ENCODE peak calls at places on chromosomes 16 and 17, in six cellular contexts. Z is left lung, I is ovary, V is spleen, O is stomach, N is mammary epithelial cell. A is an unnamed sample.
A peak's percentile ranks its signal among the peaks of the same experiment; 100 is the strongest.

GRCh38 chr16:21100447-21100846 is 50.2 kb downstream of the DNAH3 start:
- DNase-seq in Z (no peak), I (no peak), O (no peak), V (no peak), N (peak; percentile 48), A (no peak)

GRCh38 chr17:2687074-2687418 is 24.5 kb downstream of the CLUH start:
- DNase-seq in V (no peak), Z (no peak), O (no peak), N (no peak), I (no peak), A (no peak)

GRCh38 chr16:89669755-89670154 is 12.1 kb downstream of the SPATA33 start:
- DNase-seq in I (no peak), N (no peak), V (no peak), Z (no peak), O (no peak), A (no peak)

GRCh38 chr17:31371511-31372097 is 19.9 kb upstream of the RAB11FIP4 start:
- DNase-seq in N (no peak), O (no peak), V (no peak), Z (no peak), I (no peak), A (no peak)

GRCh38 chr17:66469088-66469442 is 166.7 kb downstream of the PRKCA start:
- DNase-seq in Z (no peak), O (no peak), I (no peak), N (no peak), V (no peak), A (no peak)

GRCh38 chr16:66928702-66929388 is 3.5 kb upstream of the RRAD start:
- DNase-seq in V (no peak), I (peak; percentile 72), Z (no peak), N (peak; percentile 32), O (no peak), A (no peak)

GRCh38 chr17:57080708-57081107 is 4.3 kb upstream of the AKAP1 start:
- DNase-seq in O (no peak), V (no peak), N (peak; percentile 39), I (no peak), Z (no peak), A (no peak)

GRCh38 chr17:28756025-28756804 is 12.4 kb downstream of the TRAF4 start:
- DNase-seq in O (no peak), N (no peak), I (no peak), V (peak; percentile 8), Z (no peak), A (no peak)

GRCh38 chr16:6165330-6165984 is 1067.9 kb upstream of the EEF2KMT start:
- DNase-seq in O (no peak), V (no peak), N (no peak), I (no peak), Z (no peak), A (no peak)

GRCh38 chr16:55623640-55624039 is 32.1 kb upstream of the SLC6A2 start:
- DNase-seq in O (no peak), N (no peak), V (no peak), Z (no peak), I (no peak), A (no peak)

GRCh38 chr17:78537217-78537860 is 39.9 kb downstream of the DNAH17 start:
- DNase-seq in I (no peak), V (peak; percentile 47), O (no peak), N (peak; percentile 79), Z (no peak), A (no peak)

GRCh38 chr16:86293897-86294296 is 216.4 kb upstream of the FOXF1 start:
- DNase-seq in Z (peak; percentile 15), V (no peak), O (no peak), N (no peak), I (no peak), A (no peak)

GRCh38 chr17:67542219-67543114 is 165.4 kb downstream of the PITPNC1 start:
- DNase-seq in O (no peak), I (no peak), V (no peak), N (no peak), Z (no peak), A (no peak)

GRCh38 chr17:63066158-63066808 is 100.2 kb downstream of the TANC2 start:
- DNase-seq in Z (no peak), V (no peak), I (no peak), O (no peak), N (no peak), A (no peak)

GRCh38 chr17:62597920-62598319 is 29.6 kb upstream of the MRC2 start:
- DNase-seq in N (no peak), V (no peak), I (no peak), O (no peak), Z (no peak), A (no peak)

GRCh38 chr16:58000706-58001676 is at the start of gene USB1:
- DNase-seq in I (peak; percentile 92), O (peak; percentile 89), N (peak; percentile 83), V (peak; percentile 98), Z (peak; percentile 90), A (peak; percentile 95)

GRCh38 chr16:84585886-84586285 is 32.0 kb downstream of the COTL1 start:
- DNase-seq in V (no peak), O (no peak), Z (no peak), N (no peak), I (no peak), A (no peak)

GRCh38 chr16:28136751-28137434 is 73.4 kb upstream of the GSG1L start:
- DNase-seq in V (no peak), O (no peak), N (no peak), I (no peak), Z (no peak), A (no peak)

GRCh38 chr16:57185446-57185944 is 344 bp downstream of the PSME3IP1 start:
- DNase-seq in Z (peak; percentile 55), N (peak; percentile 72), O (peak; percentile 53), I (peak; percentile 70), V (peak; percentile 92), A (peak; percentile 74)

GRCh38 chr16:85462405-85463227 is 150.5 kb upstream of the GSE1 start:
- DNase-seq in Z (peak; percentile 72), O (peak; percentile 51), V (no peak), I (peak; percentile 74), N (no peak), A (peak; percentile 73)

GRCh38 chr17:54900457-54901229 is at the start of gene TOM1L1:
- DNase-seq in O (peak; percentile 90), N (peak; percentile 78), Z (peak; percentile 83), I (peak; percentile 63), V (no peak), A (peak; percentile 84)

DNA sequence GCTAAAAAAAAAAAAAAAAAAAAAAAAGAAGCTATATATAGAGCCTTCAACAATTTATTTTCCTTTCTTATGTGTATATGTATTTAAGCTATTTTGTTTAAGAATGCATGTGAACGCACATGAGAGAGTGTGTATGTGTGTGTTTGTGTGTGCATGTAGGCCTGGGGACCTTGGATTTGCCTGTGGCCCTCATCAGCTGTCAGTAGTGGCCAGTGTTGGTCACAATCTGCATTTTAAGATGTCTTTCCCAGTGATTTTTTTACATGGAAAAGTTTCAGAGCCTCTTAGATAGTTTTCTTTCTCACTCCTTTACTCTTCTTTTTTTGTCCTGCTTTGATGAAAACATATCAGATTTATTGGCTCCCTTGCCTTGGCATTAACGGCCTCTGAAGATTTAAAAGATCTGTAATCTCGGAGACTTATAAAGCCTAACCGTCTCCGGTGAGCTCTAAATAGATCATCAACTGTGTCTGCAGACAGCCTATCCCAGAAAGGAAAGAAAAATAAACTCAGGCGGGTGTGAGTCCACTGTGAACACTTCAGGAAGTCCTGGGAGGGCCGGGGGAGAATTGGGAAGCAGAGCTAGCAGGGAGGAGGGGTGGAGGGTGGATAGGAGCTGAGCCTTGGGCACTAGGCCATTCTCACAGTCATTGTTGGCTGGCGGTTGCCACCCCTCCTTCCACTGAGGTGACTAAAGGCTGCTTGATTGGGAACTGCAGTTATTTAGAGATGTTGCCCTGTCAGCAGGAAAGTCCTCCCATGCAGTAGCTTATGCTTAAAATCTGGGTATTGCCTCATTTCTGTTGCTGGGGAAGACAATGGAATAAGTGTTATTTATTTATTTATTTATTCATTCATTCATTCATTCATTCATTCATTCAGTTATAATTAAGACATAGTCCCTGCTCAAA is 86.8 kb downstream of the WWP2 start:
- DNase-seq in V (peak; percentile 83), Z (peak; percentile 73), N (peak; percentile 50), I (peak; percentile 83), O (peak; percentile 78), A (peak; percentile 86)
- TF ChIP-seq CTCF in V (no peak), Z (no peak), N (no peak), I (no peak), O (no peak), A (no peak)

GRCh38 chr16:29734826-29735225 is 11.0 kb downstream of the C16orf54 start:
- DNase-seq in V (no peak), I (no peak), N (no peak), Z (no peak), O (no peak), A (no peak)

GRCh38 chr16:29738514-29738913 is 7.3 kb downstream of the C16orf54 start:
- DNase-seq in N (no peak), I (no peak), O (no peak), V (peak; percentile 67), Z (no peak), A (no peak)

GRCh38 chr16:29736112-29736511 is 9.7 kb downstream of the C16orf54 start:
- DNase-seq in O (no peak), V (peak; percentile 16), I (peak; percentile 7), N (no peak), Z (no peak), A (no peak)

GRCh38 chr16:29737713-29738112 is 8.1 kb downstream of the C16orf54 start:
- DNase-seq in O (no peak), I (no peak), V (peak; percentile 59), Z (peak; percentile 4), N (no peak), A (no peak)

GRCh38 chr16:29736764-29737163 is 9.0 kb downstream of the C16orf54 start:
- DNase-seq in V (peak; percentile 19), Z (no peak), I (no peak), N (no peak), O (no peak), A (no peak)
- H3K4me1 ChIP-seq in V (peaks cover 40% of the 10 kb centered on the region), Z (no peaks in the 10 kb centered on the region), I (no peaks in the 10 kb centered on the region), N (no peaks in the 10 kb centered on the region), O (no peaks in the 10 kb centered on the region), A (no peaks in the 10 kb centered on the region)

GRCh38 chr16:4511441-4512082 is 27.0 kb downstream of the CDIP1 start:
- DNase-seq in V (peak; percentile 73), N (peak; percentile 30), I (peak; percentile 54), Z (no peak), O (peak; percentile 73), A (no peak)
- TF ChIP-seq CTCF in V (peak; percentile 39), N (peak; percentile 59), I (no peak), Z (peak; percentile 14), O (peak; percentile 59), A (peak; percentile 54)

DNA sequence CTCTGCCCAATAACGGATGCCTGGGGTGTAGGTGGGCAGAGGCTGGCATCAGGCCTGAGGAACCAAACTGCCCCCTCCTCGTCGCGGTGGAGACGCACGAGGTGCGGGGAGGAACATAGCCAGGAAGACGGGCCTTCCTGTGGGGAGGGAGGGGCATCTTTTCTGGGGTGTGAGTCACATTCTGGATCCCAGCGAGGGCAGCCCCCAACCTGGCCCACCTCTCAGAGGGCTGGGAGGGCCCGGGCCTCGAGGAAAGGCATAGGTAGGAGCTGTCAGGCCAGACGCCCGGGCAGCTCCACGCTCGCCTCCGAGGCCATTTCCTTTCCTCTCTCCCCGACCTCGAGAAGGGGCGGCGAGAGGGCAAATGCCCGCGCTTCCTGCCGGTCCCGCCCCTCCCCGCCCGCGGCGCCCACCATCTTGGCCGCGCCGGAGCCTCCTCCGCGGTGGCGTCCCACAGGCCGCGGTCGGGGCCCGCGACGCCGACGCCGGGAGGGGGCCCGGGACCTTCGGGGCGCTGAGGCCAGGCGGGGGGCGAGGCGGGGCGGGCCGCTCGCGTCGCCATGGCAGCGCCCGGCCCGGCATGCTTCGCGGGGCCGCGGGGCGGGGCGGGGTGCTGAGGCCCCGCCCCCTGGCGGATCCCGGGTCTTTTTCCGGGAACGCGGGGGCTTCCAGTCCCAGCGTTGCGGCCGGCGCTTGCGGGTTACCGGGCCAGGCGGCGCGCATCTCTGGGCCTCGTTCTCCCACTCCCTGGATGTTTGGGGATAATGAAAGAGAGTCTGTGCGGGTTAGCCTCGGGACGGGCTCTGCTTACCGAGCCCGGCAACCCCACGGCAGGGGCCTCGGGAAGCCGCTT is 13.2 kb downstream of the RAI1 start:
- DNase-seq in I (peak; percentile 88), O (peak; percentile 70), N (peak; percentile 71), Z (peak; percentile 74), V (peak; percentile 94), A (peak; percentile 80)
- H3K4me1 ChIP-seq in I (peaks cover 29% of the 10 kb centered on the region), O (peaks cover 87% of the 10 kb centered on the region), N (peaks cover 87% of the 10 kb centered on the region), Z (peaks cover 56% of the 10 kb centered on the region), V (peaks cover 77% of the 10 kb centered on the region), A (peaks cover 91% of the 10 kb centered on the region)

A was measured in heart left ventricle.